ENCODE peak calls at places on chromosomes 2 and 18, in eight cellular contexts. One of them, this sample, is unnamed.

GRCh38 chr2:66466435-66466834 is 31.5 kb downstream of the MEIS1 start:
- DNase-seq in HepG2: no peak
- DNase-seq in GM23248: no peak
- DNase-seq in osteoblast: no peak
- DNase-seq in K562: no peak
- DNase-seq in neural progenitor cell: no peak
- DNase-seq in GM23338: no peak
- DNase-seq in MM.1S: no peak
- DNase-seq in this sample: no peak

GRCh38 chr18:59484796-59485328 is 125.8 kb upstream of the LMAN1 start:
- DNase-seq in HepG2: no peak
- DNase-seq in GM23248: peak
- DNase-seq in osteoblast: peak
- DNase-seq in K562: no peak
- DNase-seq in neural progenitor cell: no peak
- DNase-seq in GM23338: no peak
- DNase-seq in MM.1S: no peak
- DNase-seq in this sample: peak

GRCh38 chr2:121793816-121794215 is 38.4 kb downstream of the TSN start:
- DNase-seq in HepG2: no peak
- DNase-seq in GM23248: no peak
- DNase-seq in osteoblast: no peak
- DNase-seq in K562: no peak
- DNase-seq in neural progenitor cell: no peak
- DNase-seq in GM23338: no peak
- DNase-seq in MM.1S: no peak
- DNase-seq in this sample: no peak

GRCh38 chr18:5894613-5895299 is 566 bp downstream of the TMEM200C start:
- DNase-seq in HepG2: no peak
- DNase-seq in GM23248: peak
- DNase-seq in osteoblast: peak
- DNase-seq in K562: no peak
- DNase-seq in neural progenitor cell: peak
- DNase-seq in GM23338: peak
- DNase-seq in MM.1S: no peak
- DNase-seq in this sample: no peak

GRCh38 chr2:119449526-119449925 is 17.9 kb downstream of the TMEM37 start:
- DNase-seq in HepG2: no peak
- DNase-seq in GM23248: no peak
- DNase-seq in osteoblast: no peak
- DNase-seq in K562: no peak
- DNase-seq in neural progenitor cell: peak
- DNase-seq in GM23338: no peak
- DNase-seq in MM.1S: no peak
- DNase-seq in this sample: no peak

GRCh38 chr2:158667567-158667966 is 127.5 kb upstream of the DAPL1 start:
- DNase-seq in HepG2: no peak
- DNase-seq in GM23248: peak
- DNase-seq in osteoblast: no peak
- DNase-seq in K562: no peak
- DNase-seq in neural progenitor cell: no peak
- DNase-seq in GM23338: no peak
- DNase-seq in MM.1S: no peak
- DNase-seq in this sample: no peak

GRCh38 chr2:36322108-36322507 is 33.5 kb upstream of the CRIM1 start:
- DNase-seq in HepG2: peak
- DNase-seq in GM23248: peak
- DNase-seq in osteoblast: peak
- DNase-seq in K562: no peak
- DNase-seq in neural progenitor cell: peak
- DNase-seq in GM23338: peak
- DNase-seq in MM.1S: no peak
- DNase-seq in this sample: peak

GRCh38 chr2:240601061-240601830 is 14.7 kb downstream of the CAPN10 start:
- DNase-seq in HepG2: peak
- DNase-seq in GM23248: no peak
- DNase-seq in osteoblast: peak
- DNase-seq in K562: no peak
- DNase-seq in neural progenitor cell: no peak
- DNase-seq in GM23338: no peak
- DNase-seq in MM.1S: no peak
- DNase-seq in this sample: no peak

GRCh38 chr18:80252136-80252535 is 4.8 kb upstream of the PARD6G start:
- DNase-seq in HepG2: no peak
- DNase-seq in GM23248: peak
- DNase-seq in osteoblast: peak
- DNase-seq in K562: no peak
- DNase-seq in neural progenitor cell: no peak
- DNase-seq in GM23338: no peak
- DNase-seq in MM.1S: no peak
- DNase-seq in this sample: peak

GRCh38 chr2:175600024-175600831 is 401.8 kb downstream of the LNPK start:
- DNase-seq in HepG2: no peak
- DNase-seq in GM23248: peak
- DNase-seq in osteoblast: no peak
- DNase-seq in K562: no peak
- DNase-seq in neural progenitor cell: peak
- DNase-seq in GM23338: no peak
- DNase-seq in MM.1S: no peak
- DNase-seq in this sample: no peak

GRCh38 chr18:74479486-74480148 is 16.5 kb upstream of the CNDP2 start:
- DNase-seq in HepG2: no peak
- DNase-seq in GM23248: no peak
- DNase-seq in osteoblast: no peak
- DNase-seq in K562: no peak
- DNase-seq in neural progenitor cell: no peak
- DNase-seq in GM23338: no peak
- DNase-seq in MM.1S: no peak
- DNase-seq in this sample: no peak

GRCh38 chr2:162221064-162221463 is 22.2 kb downstream of the FAP start:
- DNase-seq in HepG2: peak
- DNase-seq in GM23248: peak
- DNase-seq in osteoblast: peak
- DNase-seq in K562: peak
- DNase-seq in neural progenitor cell: peak
- DNase-seq in GM23338: peak
- DNase-seq in MM.1S: peak
- DNase-seq in this sample: peak

GRCh38 chr2:7792031-7792651 is 874.9 kb downstream of the RNF144A start:
- DNase-seq in HepG2: peak
- DNase-seq in GM23248: no peak
- DNase-seq in osteoblast: no peak
- DNase-seq in K562: no peak
- DNase-seq in neural progenitor cell: no peak
- DNase-seq in GM23338: no peak
- DNase-seq in MM.1S: no peak
- DNase-seq in this sample: peak

GRCh38 chr2:105779394-105779793 is 34.7 kb downstream of the NCK2 start:
- DNase-seq in HepG2: no peak
- DNase-seq in GM23248: no peak
- DNase-seq in osteoblast: no peak
- DNase-seq in K562: no peak
- DNase-seq in neural progenitor cell: no peak
- DNase-seq in GM23338: no peak
- DNase-seq in MM.1S: no peak
- DNase-seq in this sample: no peak

GRCh38 chr2:237136824-237137223 is 51.1 kb downstream of the COPS8 start:
- DNase-seq in HepG2: no peak
- DNase-seq in GM23248: no peak
- DNase-seq in osteoblast: no peak
- DNase-seq in K562: no peak
- DNase-seq in neural progenitor cell: no peak
- DNase-seq in GM23338: no peak
- DNase-seq in MM.1S: no peak
- DNase-seq in this sample: no peak

GRCh38 chr2:132430895-132431294 is 14.3 kb downstream of the GPR39 start:
- DNase-seq in HepG2: no peak
- DNase-seq in GM23248: no peak
- DNase-seq in osteoblast: no peak
- DNase-seq in K562: no peak
- DNase-seq in neural progenitor cell: no peak
- DNase-seq in GM23338: no peak
- DNase-seq in MM.1S: no peak
- DNase-seq in this sample: no peak

GRCh38 chr2:106579750-106580197 is 92.6 kb downstream of the CD8B2 start:
- DNase-seq in HepG2: no peak
- DNase-seq in GM23248: no peak
- DNase-seq in osteoblast: no peak
- DNase-seq in K562: no peak
- DNase-seq in neural progenitor cell: no peak
- DNase-seq in GM23338: no peak
- DNase-seq in MM.1S: no peak
- DNase-seq in this sample: no peak

GRCh38 chr2:228131833-228132232 is 49.7 kb downstream of the SPHKAP start:
- DNase-seq in HepG2: no peak
- DNase-seq in GM23248: no peak
- DNase-seq in osteoblast: no peak
- DNase-seq in K562: no peak
- DNase-seq in neural progenitor cell: no peak
- DNase-seq in GM23338: no peak
- DNase-seq in MM.1S: no peak
- DNase-seq in this sample: no peak

GRCh38 chr18:40414155-40414754 is 1540.8 kb upstream of the PIK3C3 start:
- DNase-seq in HepG2: no peak
- DNase-seq in GM23248: peak
- DNase-seq in osteoblast: no peak
- DNase-seq in K562: no peak
- DNase-seq in neural progenitor cell: no peak
- DNase-seq in GM23338: no peak
- DNase-seq in MM.1S: no peak
- DNase-seq in this sample: no peak

GRCh38 chr2:216118474-216118873 is 9.3 kb downstream of the XRCC5 start:
- DNase-seq in HepG2: no peak
- DNase-seq in GM23248: peak
- DNase-seq in osteoblast: no peak
- DNase-seq in K562: no peak
- DNase-seq in neural progenitor cell: no peak
- DNase-seq in GM23338: no peak
- DNase-seq in MM.1S: no peak
- DNase-seq in this sample: no peak

GRCh38 chr2:11459816-11460215 is 6.1 kb downstream of the E2F6 start:
- DNase-seq in HepG2: no peak
- DNase-seq in GM23248: no peak
- DNase-seq in osteoblast: no peak
- DNase-seq in K562: no peak
- DNase-seq in neural progenitor cell: no peak
- DNase-seq in GM23338: no peak
- DNase-seq in MM.1S: no peak
- DNase-seq in this sample: no peak

DNA sequence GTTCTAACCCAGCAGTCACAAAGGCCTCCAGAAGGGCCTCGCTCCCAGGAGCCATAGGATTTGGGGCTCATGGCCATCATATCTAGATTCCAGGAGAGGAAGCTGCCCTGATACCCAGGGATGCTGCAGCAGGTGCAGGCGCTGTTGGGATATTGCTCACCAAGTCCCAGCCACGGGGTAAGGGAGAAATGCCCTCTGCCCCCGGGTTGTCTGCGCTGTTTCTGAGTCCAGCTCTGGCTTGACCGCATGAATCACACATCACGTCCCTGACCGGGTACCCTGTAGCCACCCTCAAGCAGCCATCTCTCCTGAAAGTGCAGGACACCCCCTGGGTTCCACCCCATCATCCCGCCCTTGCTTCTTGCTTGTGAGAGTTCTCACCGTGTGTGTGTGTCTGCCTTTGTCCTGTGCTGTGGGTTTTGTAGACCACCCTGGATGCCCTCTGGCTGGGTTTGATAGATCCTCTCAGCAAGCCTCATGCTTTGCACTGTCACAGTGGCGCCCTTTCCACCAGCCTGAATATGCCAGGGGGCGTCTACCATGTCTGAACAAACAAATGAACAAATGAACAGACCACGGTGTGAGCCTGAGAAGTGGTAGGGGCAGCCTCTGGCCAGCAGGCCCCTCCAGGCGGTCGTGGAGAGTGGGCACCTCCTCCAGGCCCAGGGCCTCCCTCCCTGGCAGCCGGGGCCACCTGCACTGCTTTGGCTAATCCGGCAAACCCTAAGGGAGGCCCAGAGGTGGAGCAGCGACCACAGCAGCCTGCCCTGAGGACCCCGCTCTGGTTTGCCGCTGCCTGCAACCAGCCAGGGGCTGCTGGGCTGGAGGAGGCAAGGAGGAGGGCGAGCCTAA is 32.1 kb downstream of the ADRA2B start:
- DNase-seq in HepG2: no peak
- DNase-seq in GM23248: no peak
- DNase-seq in osteoblast: no peak
- DNase-seq in K562: no peak
- DNase-seq in neural progenitor cell: no peak
- DNase-seq in GM23338: no peak
- DNase-seq in MM.1S: no peak
- DNase-seq in this sample: no peak
- H2AFZ ChIP-seq in HepG2: no peak
- H2AFZ ChIP-seq in GM23248: no peak
- H2AFZ ChIP-seq in osteoblast: no peak
- H2AFZ ChIP-seq in K562: no peak
- H2AFZ ChIP-seq in neural progenitor cell: no peak
- H2AFZ ChIP-seq in GM23338: no peak
- H2AFZ ChIP-seq in MM.1S: no peak
- H2AFZ ChIP-seq in this sample: no peak

GRCh38 chr2:232420463-232421188 is 14.0 kb downstream of the ALPG start:
- DNase-seq in HepG2: peak
- DNase-seq in GM23248: peak
- DNase-seq in osteoblast: peak
- DNase-seq in K562: no peak
- DNase-seq in neural progenitor cell: peak
- DNase-seq in GM23338: peak
- DNase-seq in MM.1S: no peak
- DNase-seq in this sample: peak
- H3K4me3 ChIP-seq in HepG2: peak
- H3K4me3 ChIP-seq in GM23248: peak
- H3K4me3 ChIP-seq in osteoblast: no peak
- H3K4me3 ChIP-seq in K562: no peak
- H3K4me3 ChIP-seq in neural progenitor cell: peak
- H3K4me3 ChIP-seq in GM23338: peak
- H3K4me3 ChIP-seq in MM.1S: no peak
- H3K4me3 ChIP-seq in this sample: peak

GRCh38 chr2:69013123-69013836 is at the start of gene ANTXR1:
- DNase-seq in HepG2: peak
- DNase-seq in GM23248: peak
- DNase-seq in osteoblast: peak
- DNase-seq in K562: no peak
- DNase-seq in neural progenitor cell: peak
- DNase-seq in GM23338: peak
- DNase-seq in MM.1S: peak
- DNase-seq in this sample: peak
- H2AFZ ChIP-seq in HepG2: peak
- H2AFZ ChIP-seq in GM23248: peak
- H2AFZ ChIP-seq in osteoblast: peak
- H2AFZ ChIP-seq in K562: peak
- H2AFZ ChIP-seq in neural progenitor cell: peak
- H2AFZ ChIP-seq in GM23338: peak
- H2AFZ ChIP-seq in MM.1S: peak
- H2AFZ ChIP-seq in this sample: peak

GRCh38 chr2:200321780-200322534 is 15.5 kb downstream of the SPATS2L start:
- DNase-seq in HepG2: peak
- DNase-seq in GM23248: no peak
- DNase-seq in osteoblast: no peak
- DNase-seq in K562: no peak
- DNase-seq in neural progenitor cell: no peak
- DNase-seq in GM23338: no peak
- DNase-seq in MM.1S: no peak
- DNase-seq in this sample: no peak
- H3K4me3 ChIP-seq in HepG2: no peak
- H3K4me3 ChIP-seq in GM23248: no peak
- H3K4me3 ChIP-seq in osteoblast: no peak
- H3K4me3 ChIP-seq in K562: no peak
- H3K4me3 ChIP-seq in neural progenitor cell: no peak
- H3K4me3 ChIP-seq in GM23338: no peak
- H3K4me3 ChIP-seq in MM.1S: no peak
- H3K4me3 ChIP-seq in this sample: no peak

GRCh38 chr2:102271844-102272243 is 39.5 kb upstream of the IL1RL1 start:
- DNase-seq in HepG2: no peak
- DNase-seq in GM23248: no peak
- DNase-seq in osteoblast: no peak
- DNase-seq in K562: no peak
- DNase-seq in neural progenitor cell: no peak
- DNase-seq in GM23338: no peak
- DNase-seq in MM.1S: no peak
- DNase-seq in this sample: no peak
- H2AFZ ChIP-seq in HepG2: no peak
- H2AFZ ChIP-seq in GM23248: no peak
- H2AFZ ChIP-seq in osteoblast: no peak
- H2AFZ ChIP-seq in K562: no peak
- H2AFZ ChIP-seq in neural progenitor cell: no peak
- H2AFZ ChIP-seq in GM23338: no peak
- H2AFZ ChIP-seq in MM.1S: no peak
- H2AFZ ChIP-seq in this sample: no peak